ENCODE peak calls at places on chromosome 11, in ten cellular contexts. T, K, M, N, F, S, P, W, J and U are unnamed samples.

GRCh38 chr11:69270929-69271328 is 23.0 kb upstream of the MYEOV start:
- DNase-seq in T (no peak), S (no peak), N (no peak), F (no peak), M (no peak), P (no peak), J (no peak), K (no peak), W (no peak), U (no peak)

GRCh38 chr11:2806351-2807058 is 79.1 kb downstream of the CDKN1C start:
- DNase-seq in K (no peak), W (peak; percentile 12), M (peak; percentile 57), N (peak; percentile 31), P (peak; percentile 51), T (peak; percentile 7), S (no peak), J (peak; percentile 12), F (no peak), U (no peak)

GRCh38 chr11:2781413-2782274 is 81.8 kb upstream of the KCNQ1OT1 start:
- DNase-seq in S (no peak), J (peak; percentile 7), M (peak; percentile 46), K (no peak), P (peak; percentile 39), F (no peak), W (peak; percentile 8), T (peak; percentile 7), N (peak; percentile 11), U (peak; percentile 49)

GRCh38 chr11:12285106-12285505 is 92.3 kb upstream of the PARVA start:
- DNase-seq in K (no peak), T (no peak), F (peak; percentile 48), M (no peak), J (no peak), W (no peak), S (no peak), P (no peak), N (no peak), U (no peak)

GRCh38 chr11:133897331-133897650 is 52.0 kb upstream of the SPATA19 start:
- DNase-seq in P (no peak), N (no peak), S (no peak), M (no peak), K (no peak), J (no peak), F (no peak), T (no peak), W (no peak), U (no peak)

GRCh38 chr11:126280595-126280994 is 2.3 kb upstream of the TIRAP start:
- DNase-seq in P (no peak), W (no peak), M (no peak), N (no peak), J (peak; percentile 30), T (no peak), S (no peak), F (peak; percentile 50), K (no peak), U (no peak)

GRCh38 chr11:46414899-46415298 is 23.3 kb upstream of the CHRM4 start:
- DNase-seq in N (no peak), J (no peak), K (no peak), S (no peak), W (no peak), M (no peak), F (no peak), P (no peak), T (no peak), U (no peak)

GRCh38 chr11:2533642-2534115 is 88.9 kb downstream of the KCNQ1 start:
- DNase-seq in M (peak; percentile 88), P (no peak), K (peak; percentile 63), W (peak; percentile 66), N (peak; percentile 84), S (peak; percentile 96), J (peak; percentile 88), F (peak; percentile 92), T (peak; percentile 68), U (no peak)

GRCh38 chr11:19979519-19979845 is 180.8 kb downstream of the DBX1 start:
- DNase-seq in M (no peak), J (no peak), P (no peak), T (no peak), F (no peak), W (no peak), N (no peak), K (no peak), S (no peak), U (no peak)

GRCh38 chr11:19977941-19978340 is 182.3 kb downstream of the DBX1 start:
- DNase-seq in F (no peak), N (no peak), T (no peak), S (no peak), M (no peak), W (no peak), J (no peak), K (no peak), P (no peak), U (no peak)

GRCh38 chr11:19980388-19980787 is 179.9 kb downstream of the DBX1 start:
- DNase-seq in W (no peak), F (no peak), J (no peak), T (no peak), S (no peak), P (no peak), M (no peak), K (no peak), N (no peak), U (peak; percentile 36)

GRCh38 chr11:19980957-19981669 is 179.2 kb downstream of the DBX1 start:
- DNase-seq in N (peak; percentile 29), T (peak; percentile 17), K (no peak), S (no peak), M (no peak), P (no peak), W (no peak), F (no peak), J (no peak), U (peak; percentile 59)

DNA sequence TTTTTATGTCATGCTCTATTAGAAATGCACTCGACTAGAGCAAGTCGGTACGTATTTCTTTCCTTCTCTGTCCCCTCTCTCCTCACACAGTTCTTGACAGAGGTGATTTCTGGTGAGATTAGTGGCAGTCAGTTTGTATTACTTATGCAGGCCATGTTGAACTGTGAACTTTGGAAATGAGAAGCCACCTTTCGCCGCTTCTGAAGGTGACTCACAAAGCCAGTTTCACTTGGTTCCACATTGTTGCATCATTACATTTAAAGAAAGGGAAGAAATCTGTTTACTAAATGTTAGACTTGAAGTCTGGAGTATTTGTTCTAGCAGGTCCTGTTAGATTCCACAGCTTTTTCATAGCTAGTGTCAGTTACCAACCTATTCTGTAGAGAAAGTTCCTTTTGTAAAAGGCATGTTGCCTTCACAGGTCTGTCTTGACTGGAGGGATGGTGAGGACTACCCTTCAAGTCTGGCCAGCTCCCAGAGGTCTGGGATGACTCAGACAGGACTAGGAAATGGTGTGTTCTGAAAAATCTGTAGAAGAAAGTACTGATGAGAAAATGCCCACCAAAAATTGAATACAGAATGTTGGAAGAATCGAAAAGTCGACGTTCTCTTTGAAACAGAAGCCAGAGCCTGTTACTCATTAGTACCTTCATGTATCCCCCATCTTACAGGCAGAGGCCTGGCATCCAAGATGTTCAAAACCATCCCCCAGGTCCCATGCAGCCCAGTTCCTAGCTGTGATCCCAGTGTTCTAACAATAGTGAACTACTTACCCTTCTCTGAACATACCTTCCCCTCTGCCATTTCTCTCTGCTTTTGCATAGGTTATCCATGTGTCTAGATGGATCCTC is 181.4 kb downstream of the DBX1 start:
- DNase-seq in S (peak; percentile 19), T (no peak), W (no peak), K (peak; percentile 65), M (no peak), P (no peak), F (peak; percentile 7), N (peak; percentile 43), J (no peak), U (no peak)
- TF ChIP-seq POLR2A in S (no peak), T (no peak), W (no peak), K (no peak), M (no peak), P (no peak), F (no peak), N (no peak), J (no peak), U (no peak)

DNA sequence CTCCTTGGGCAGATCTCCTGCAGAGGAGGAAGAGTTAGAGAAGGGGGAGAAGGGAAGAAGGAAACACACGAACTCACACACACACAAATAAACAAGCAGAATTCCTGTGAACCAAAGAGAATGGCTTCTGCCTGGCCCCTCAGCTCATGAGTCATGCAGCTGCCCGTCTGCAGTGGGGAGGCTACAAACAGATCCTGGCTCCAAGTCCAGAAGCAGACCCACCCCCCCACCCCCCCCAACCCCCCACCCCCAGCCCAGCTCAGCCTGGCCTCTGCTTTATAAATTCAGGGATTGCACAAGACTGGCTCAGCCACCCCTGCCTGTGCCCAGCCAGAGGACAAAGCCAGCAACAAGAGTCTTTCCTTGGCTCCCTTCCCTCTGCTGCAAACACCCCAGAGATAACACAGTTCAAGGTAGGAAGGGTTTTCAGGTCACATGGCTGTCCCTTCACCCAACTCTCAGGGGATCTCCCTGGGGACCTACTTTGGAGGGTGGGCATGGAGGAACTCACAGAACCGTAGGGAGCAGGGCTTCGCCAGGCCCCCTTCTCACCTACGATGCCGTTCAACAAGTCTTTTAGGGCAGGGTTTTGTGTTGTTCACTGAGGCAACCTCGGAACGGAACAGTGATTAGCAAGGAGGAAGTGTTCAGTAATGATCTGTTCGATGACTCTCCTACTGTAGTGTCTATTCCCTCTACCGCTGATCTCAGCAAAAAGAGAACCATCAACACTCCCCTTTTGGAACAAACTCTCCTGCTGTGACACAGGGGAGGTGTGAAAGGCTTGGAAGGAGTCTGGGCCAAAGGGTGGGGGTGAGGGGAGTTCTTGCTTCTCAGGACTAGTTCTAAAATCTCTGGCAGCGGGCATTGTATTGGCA is 35.5 kb downstream of the RPL27A start:
- DNase-seq in M (no peak), K (no peak), W (peak; percentile 23), S (peak; percentile 57), N (peak; percentile 63), F (peak; percentile 66), P (no peak), T (peak; percentile 24), J (peak; percentile 93), U (no peak)
- TF ChIP-seq POLR2A in M (no peak), K (no peak), W (no peak), S (no peak), N (no peak), F (no peak), P (no peak), T (no peak), J (no peak), U (no peak)

GRCh38 chr11:57896641-57897145 is 127.0 kb upstream of the OR9Q1 start:
- DNase-seq in S (no peak), T (no peak), W (no peak), M (no peak), J (no peak), N (no peak), F (no peak), P (no peak), K (no peak), U (no peak)
- TF ChIP-seq POLR2A in S (no peak), T (no peak), W (no peak), M (no peak), J (no peak), N (no peak), F (no peak), P (no peak), K (no peak), U (no peak)

GRCh38 chr11:65120831-65121230 is 1.1 kb downstream of the FAU start:
- DNase-seq in M (no peak), J (peak; percentile 12), S (no peak), W (no peak), K (no peak), P (no peak), F (no peak), T (no peak), N (no peak), U (no peak)

GRCh38 chr11:65121447-65121864 is 478 bp downstream of the FAU start:
- DNase-seq in N (no peak), T (peak; percentile 57), M (no peak), S (no peak), J (peak; percentile 64), F (peak; percentile 51), K (no peak), P (no peak), W (no peak), U (peak; percentile 84)

GRCh38 chr11:65119670-65119995 is 2.1 kb upstream of the ZNHIT2 start:
- DNase-seq in W (no peak), J (no peak), K (no peak), N (no peak), M (no peak), T (no peak), F (no peak), P (no peak), S (no peak), U (no peak)

GRCh38 chr11:65124480-65125196 is 2.5 kb downstream of the MRPL49 start:
- DNase-seq in J (peak; percentile 8), W (no peak), T (no peak), M (no peak), P (no peak), S (no peak), K (no peak), N (no peak), F (no peak), U (no peak)

DNA sequence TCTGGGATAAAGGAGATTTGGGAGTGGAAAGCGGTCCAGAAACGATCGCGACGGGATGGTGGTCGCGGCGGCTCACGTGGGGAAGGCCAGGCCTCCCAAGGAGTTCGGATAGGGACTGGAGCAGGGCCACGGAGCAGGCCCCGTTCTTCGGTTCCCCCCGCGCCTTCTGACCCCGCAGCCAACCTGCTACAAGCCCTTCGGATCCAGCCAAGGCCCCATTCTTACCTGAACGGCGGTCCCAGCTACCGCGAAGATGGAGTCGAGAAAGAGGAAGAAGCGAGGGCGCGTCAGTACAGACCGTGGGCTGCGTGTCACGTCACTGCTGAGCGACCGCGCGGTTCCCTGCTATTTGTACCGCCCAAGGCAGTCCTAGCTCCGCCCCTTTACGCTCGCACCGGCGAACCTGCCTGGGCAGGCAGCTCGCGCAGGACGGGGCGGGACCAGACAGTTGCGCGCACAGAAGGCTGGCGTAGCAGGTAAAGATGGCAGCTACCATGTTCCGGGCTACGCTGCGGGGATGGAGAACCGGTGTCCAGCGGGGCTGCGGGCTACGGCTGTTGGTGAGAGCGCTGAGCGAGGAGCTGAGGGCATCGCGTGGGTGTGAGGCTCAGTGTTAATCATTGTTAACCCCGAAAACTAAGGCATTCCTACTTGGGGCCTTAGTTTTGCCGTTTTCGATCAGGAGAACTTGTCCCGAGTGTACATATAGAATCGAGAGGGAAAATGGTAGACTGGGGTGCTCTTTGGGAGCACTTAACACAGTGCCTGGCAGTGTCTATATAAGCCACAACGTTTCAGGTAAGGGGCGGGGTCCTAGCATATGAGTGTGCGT is at the start of the genes FAU and MRPL49:
- DNase-seq in F (peak; percentile 99), S (peak; percentile 97), N (peak; percentile 97), J (peak; percentile 98), K (peak; percentile 93), P (peak; percentile 99), W (peak; percentile 95), T (peak; percentile 100), M (peak; percentile 98), U (peak; percentile 99)
- TF ChIP-seq POLR2A in F (peak; percentile 91), S (peak; percentile 97), N (peak; percentile 97), J (peak; percentile 95), K (peak; percentile 77), P (peak; percentile 80), W (peak; percentile 61), T (peak; percentile 97), M (peak; percentile 58), U (peak; percentile 99)